ENCODE peak calls at places on chromosomes 11 and 22, in nine cellular contexts. N is mesendoderm, D is neural progenitor cell, R is HCT116, K is colonic mucosa, W is MM.1S, Y is GM12878, Z is HepG2, P is neuronal stem cell. G is an unnamed sample. For H3K4me1, the result is how much of the 10 kb centered on the place peaks cover.

GRCh38 chr22:48719978-48720661 is 1107.6 kb downstream of the BRD1 start:
- DNase-seq in Y (no peak), D (peak), R (no peak), Z (no peak), W (no peak), K (no peak), N (peak), P (no peak), G (peak)

GRCh38 chr11:121721448-121721847 is 268.7 kb upstream of the SORL1-AS1 start:
- DNase-seq in D (no peak), N (no peak), Y (no peak), Z (no peak), K (no peak), W (no peak), P (no peak), R (no peak), G (no peak)

GRCh38 chr11:61091373-61092279 is 10.7 kb upstream of the CD5 start:
- DNase-seq in Y (no peak), W (no peak), R (no peak), P (no peak), D (no peak), Z (no peak), N (peak), K (no peak), G (peak)

GRCh38 chr11:127106938-127107337 is 106.4 kb upstream of the KIRREL3 start:
- DNase-seq in Y (no peak), K (no peak), N (no peak), D (no peak), P (no peak), W (no peak), R (no peak), Z (no peak), G (no peak)

GRCh38 chr22:28442951-28443876 is 236.4 kb downstream of the TTC28 start:
- DNase-seq in P (peak), Z (peak), D (peak), N (peak), W (no peak), K (peak), Y (no peak), R (no peak), G (peak)

GRCh38 chr22:20982563-20982882 is 426 bp downstream of the LZTR1 start:
- DNase-seq in N (no peak), W (no peak), Y (no peak), R (no peak), K (no peak), Z (no peak), P (no peak), D (no peak), G (no peak)

GRCh38 chr11:64844330-64845124 is at the start of gene CDC42BPG:
- DNase-seq in K (peak), N (peak), Y (no peak), R (peak), D (peak), Z (peak), P (no peak), W (peak), G (peak)

GRCh38 chr11:107564877-107565218 is 687 bp downstream of the ALKBH8 start:
- DNase-seq in D (no peak), K (no peak), Z (no peak), Y (no peak), P (no peak), N (no peak), R (no peak), W (no peak), G (no peak)

GRCh38 chr11:45662096-45662664 is 3.2 kb downstream of the CHST1 start:
- DNase-seq in Y (no peak), N (no peak), W (no peak), P (no peak), Z (no peak), K (no peak), R (no peak), D (no peak), G (no peak)

GRCh38 chr11:132054822-132055221 is 684.4 kb downstream of the NTM start:
- DNase-seq in Z (no peak), K (no peak), Y (no peak), R (no peak), W (no peak), N (peak), D (no peak), P (no peak), G (no peak)

GRCh38 chr22:20940178-20940790 is 23.1 kb downstream of the CRKL start:
- DNase-seq in W (no peak), Z (no peak), K (no peak), P (no peak), R (no peak), N (no peak), D (no peak), Y (no peak), G (no peak)

GRCh38 chr11:44531116-44531504 is 34.4 kb upstream of the CD82 start:
- DNase-seq in K (no peak), Z (no peak), R (no peak), W (no peak), P (no peak), D (no peak), Y (no peak), N (no peak), G (no peak)

GRCh38 chr11:130692220-130692619 is 224.1 kb downstream of the SNX19 start:
- DNase-seq in R (no peak), N (no peak), Y (no peak), Z (no peak), K (no peak), P (no peak), W (no peak), D (no peak), G (peak)

GRCh38 chr11:47986742-47987141 is 6.4 kb downstream of the PTPRJ start:
- DNase-seq in Y (no peak), N (no peak), D (no peak), R (peak), W (no peak), Z (no peak), K (no peak), P (no peak), G (no peak)

GRCh38 chr11:63613517-63614135 is 607 bp downstream of the PLAAT3 start:
- DNase-seq in P (no peak), D (peak), Y (no peak), R (no peak), Z (no peak), K (peak), N (peak), W (no peak), G (peak)

GRCh38 chr22:29932121-29932520 is 49.1 kb downstream of the MTMR3 start:
- DNase-seq in D (no peak), P (no peak), K (no peak), Z (no peak), R (no peak), N (no peak), W (no peak), Y (no peak), G (no peak)

GRCh38 chr11:36608491-36609199 is 10.6 kb upstream of the RAG2 start:
- DNase-seq in D (no peak), K (no peak), R (no peak), P (no peak), W (no peak), Y (no peak), N (no peak), Z (no peak), G (no peak)

GRCh38 chr11:126104420-126104819 is 41.8 kb upstream of the CDON start:
- DNase-seq in P (peak), R (no peak), Y (no peak), K (no peak), N (peak), Z (no peak), W (peak), D (peak), G (peak)

GRCh38 chr11:20049231-20049630 is 111.0 kb downstream of the DBX1 start:
- DNase-seq in D (no peak), Z (no peak), P (no peak), Y (no peak), N (no peak), R (no peak), W (no peak), K (no peak), G (peak)

GRCh38 chr11:115391162-115391561 is 113.1 kb downstream of the CADM1 start:
- DNase-seq in D (peak), Y (no peak), P (no peak), N (no peak), K (no peak), Z (no peak), R (no peak), W (no peak), G (no peak)

GRCh38 chr11:85619497-85619896 is 7.6 kb downstream of the DLG2 start:
- DNase-seq in Z (no peak), N (no peak), P (no peak), R (no peak), D (no peak), W (no peak), K (no peak), Y (no peak), G (no peak)

GRCh38 chr22:17915188-17915587 is 109.2 kb downstream of the MICAL3 start:
- DNase-seq in Y (no peak), D (no peak), N (no peak), R (no peak), K (no peak), W (no peak), P (no peak), Z (no peak), G (no peak)

GRCh38 chr22:17916226-17916889 is 108.0 kb downstream of the MICAL3 start:
- DNase-seq in K (no peak), W (no peak), D (no peak), Z (no peak), R (no peak), P (no peak), Y (no peak), N (no peak), G (no peak)

GRCh38 chr22:17914474-17914873 is 109.9 kb downstream of the MICAL3 start:
- DNase-seq in Z (no peak), R (no peak), P (no peak), K (no peak), N (no peak), Y (no peak), W (peak), D (no peak), G (no peak)

GRCh38 chr22:17917490-17917983 is 106.8 kb downstream of the MICAL3 start:
- DNase-seq in R (no peak), K (peak), W (no peak), N (no peak), P (no peak), Y (no peak), D (no peak), Z (no peak), G (no peak)

DNA sequence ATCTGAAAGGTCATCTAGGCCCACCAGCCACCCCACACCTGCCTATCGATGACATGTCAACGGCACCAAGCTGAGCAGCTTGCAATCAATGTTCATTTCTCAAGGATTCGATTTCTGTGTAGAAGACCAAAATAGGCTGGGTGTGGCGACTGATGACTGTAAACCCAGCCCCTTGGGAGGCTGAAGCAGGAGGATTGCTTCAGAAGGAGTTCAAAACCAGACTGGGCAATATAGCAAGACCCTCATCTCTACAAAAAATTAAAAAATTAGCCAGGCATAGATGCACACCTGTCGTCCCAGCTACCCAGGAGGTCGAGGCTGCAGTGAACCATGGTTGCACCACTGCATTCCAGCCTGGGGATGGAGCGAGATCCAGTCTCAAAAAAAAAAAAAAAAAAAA is 108.7 kb downstream of the MICAL3 start:
- DNase-seq in K (no peak), Y (no peak), Z (no peak), N (no peak), P (no peak), D (no peak), R (no peak), W (no peak), G (no peak)
- H3K4me1 ChIP-seq in K (under half), Y (under half), Z (under half), N (under half), P (under half), D (under half), R (under half), W (under half), G (under half)

GRCh38 chr22:39920134-39920743 is 19.4 kb downstream of the GRAP2 start:
- DNase-seq in Z (no peak), P (no peak), N (no peak), R (no peak), D (no peak), W (no peak), K (no peak), Y (no peak), G (no peak)

GRCh38 chr22:39925273-39925672 is 24.4 kb downstream of the GRAP2 start:
- DNase-seq in Y (no peak), D (no peak), P (no peak), K (no peak), R (no peak), N (no peak), Z (no peak), W (no peak), G (no peak)

GRCh38 chr22:39924286-39924685 is 23.4 kb downstream of the GRAP2 start:
- DNase-seq in Y (no peak), P (no peak), Z (no peak), D (no peak), N (no peak), W (no peak), R (no peak), K (no peak), G (no peak)

GRCh38 chr22:39926175-39927152 is 25.6 kb downstream of the GRAP2 start:
- DNase-seq in P (no peak), R (no peak), Y (no peak), D (no peak), K (peak), W (no peak), Z (no peak), N (no peak), G (no peak)

DNA sequence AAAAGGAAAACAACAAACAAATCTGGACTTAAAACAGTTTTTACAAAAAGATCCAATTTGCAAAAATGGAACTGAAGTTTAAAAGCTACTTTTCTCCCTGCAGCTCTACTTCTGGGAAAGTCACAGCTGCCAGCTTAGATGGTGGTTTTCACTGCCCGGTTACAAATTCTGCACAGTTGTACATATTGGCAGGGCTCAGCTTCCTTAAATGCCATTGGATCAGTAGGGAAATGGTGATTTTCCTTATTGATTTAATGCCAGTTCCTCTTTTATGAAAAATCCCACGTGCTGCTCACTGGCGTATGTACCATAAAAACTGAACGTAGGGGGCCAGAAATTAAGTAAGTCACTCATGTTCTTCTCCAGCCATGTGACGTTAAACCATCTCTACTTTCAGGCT is 22.8 kb downstream of the GRAP2 start:
- DNase-seq in R (no peak), P (no peak), Z (no peak), Y (no peak), N (no peak), D (no peak), K (no peak), W (no peak), G (no peak)
- H3K4me3 ChIP-seq in R (no peak), P (no peak), Z (no peak), Y (no peak), N (no peak), D (no peak), K (no peak), W (no peak), G (no peak)

GRCh38 chr11:96110302-96110701 is 186.4 kb upstream of the MTMR2 start:
- DNase-seq in D (no peak), Z (no peak), N (no peak), K (no peak), R (no peak), P (no peak), W (no peak), Y (no peak), G (no peak)

GRCh38 chr11:96111308-96111707 is 187.4 kb upstream of the MTMR2 start:
- DNase-seq in R (no peak), N (peak), W (no peak), K (no peak), P (no peak), D (peak), Z (no peak), Y (no peak), G (no peak)

GRCh38 chr11:96112192-96113099 is 188.5 kb upstream of the MTMR2 start:
- DNase-seq in K (no peak), Y (peak), P (no peak), R (no peak), N (no peak), D (no peak), Z (no peak), W (no peak), G (no peak)

GRCh38 chr11:96114178-96115070 is 190.5 kb upstream of the MTMR2 start:
- DNase-seq in P (no peak), Y (no peak), W (no peak), Z (peak), D (no peak), R (no peak), N (no peak), K (no peak), G (no peak)

GRCh38 chr11:96113100-96113710 is 189.3 kb upstream of the MTMR2 start:
- DNase-seq in Z (no peak), W (no peak), Y (no peak), D (no peak), K (no peak), N (no peak), R (no peak), P (no peak), G (no peak)
- H3K9ac ChIP-seq in Z (no peak), W (no peak), Y (no peak), D (no peak), K (no peak), N (no peak), R (no peak), P (no peak), G (no peak)

GRCh38 chr11:102426000-102426399 is 26.6 kb downstream of the TMEM123 start:
- DNase-seq in K (no peak), D (no peak), Z (no peak), Y (no peak), P (no peak), R (no peak), N (no peak), W (no peak), G (no peak)
- H3K4me1 ChIP-seq in K (under half), D (under half), Z (half or more), Y (under half), P (under half), R (under half), N (under half), W (under half), G (under half)

G was measured in endodermal cell.